ENCODE peak calls at places on chromosomes 7 and 10, in five cellular contexts. One of them, this sample, is unnamed.
A peak's percentile ranks its signal among the peaks of the same experiment; 100 is the strongest.

GRCh38 chr7:133543657-133544056 is 290.8 kb downstream of the EXOC4 start:
- DNase-seq in HepG2: no peak
- DNase-seq in GM12891: no peak
- DNase-seq in SK-N-SH: no peak
- DNase-seq in K562: no peak
- DNase-seq in this sample: no peak

GRCh38 chr10:49652416-49653385 is 26.8 kb upstream of the C10orf53 start:
- DNase-seq in HepG2: no peak
- DNase-seq in GM12891: no peak
- DNase-seq in SK-N-SH: no peak
- DNase-seq in K562: no peak
- DNase-seq in this sample: no peak

GRCh38 chr10:21533577-21534475 is at the start of gene MLLT10:
- DNase-seq in HepG2: peak; percentile 94
- DNase-seq in GM12891: peak; percentile 89
- DNase-seq in SK-N-SH: peak; percentile 96
- DNase-seq in K562: peak; percentile 88
- DNase-seq in this sample: peak; percentile 87

GRCh38 chr10:8063128-8063908 is 8.8 kb downstream of the GATA3 start:
- DNase-seq in HepG2: no peak
- DNase-seq in GM12891: no peak
- DNase-seq in SK-N-SH: no peak
- DNase-seq in K562: no peak
- DNase-seq in this sample: no peak

GRCh38 chr7:108263364-108263951 is 133.3 kb upstream of the LAMB4 start:
- DNase-seq in HepG2: no peak
- DNase-seq in GM12891: no peak
- DNase-seq in SK-N-SH: no peak
- DNase-seq in K562: no peak
- DNase-seq in this sample: no peak

GRCh38 chr10:26408858-26409494 is 29.2 kb upstream of the APBB1IP start:
- DNase-seq in HepG2: no peak
- DNase-seq in GM12891: no peak
- DNase-seq in SK-N-SH: no peak
- DNase-seq in K562: no peak
- DNase-seq in this sample: no peak

GRCh38 chr10:87818505-87819273 is 663 bp upstream of the ATAD1 start:
- DNase-seq in HepG2: no peak
- DNase-seq in GM12891: no peak
- DNase-seq in SK-N-SH: peak; percentile 51
- DNase-seq in K562: peak; percentile 37
- DNase-seq in this sample: peak; percentile 19

GRCh38 chr7:145324081-145324480 is 488.2 kb upstream of the TPK1 start:
- DNase-seq in HepG2: no peak
- DNase-seq in GM12891: no peak
- DNase-seq in SK-N-SH: no peak
- DNase-seq in K562: no peak
- DNase-seq in this sample: no peak

GRCh38 chr10:124717358-124717757 is 26.8 kb downstream of the FAM53B start:
- DNase-seq in HepG2: no peak
- DNase-seq in GM12891: no peak
- DNase-seq in SK-N-SH: no peak
- DNase-seq in K562: no peak
- DNase-seq in this sample: no peak

GRCh38 chr10:129626309-129626708 is 159.3 kb downstream of the MGMT start:
- DNase-seq in HepG2: no peak
- DNase-seq in GM12891: no peak
- DNase-seq in SK-N-SH: no peak
- DNase-seq in K562: no peak
- DNase-seq in this sample: no peak
- TF ChIP-seq TAF1 in HepG2: no peak
- TF ChIP-seq TAF1 in GM12891: no peak
- TF ChIP-seq TAF1 in SK-N-SH: no peak
- TF ChIP-seq TAF1 in K562: no peak
- TF ChIP-seq TAF1 in this sample: no peak

GRCh38 chr7:77537136-77537594 is at the start of gene PTPN12:
- DNase-seq in HepG2: no peak
- DNase-seq in GM12891: no peak
- DNase-seq in SK-N-SH: no peak
- DNase-seq in K562: no peak
- DNase-seq in this sample: no peak
- TF ChIP-seq TAF1 in HepG2: no peak
- TF ChIP-seq TAF1 in GM12891: no peak
- TF ChIP-seq TAF1 in SK-N-SH: peak; percentile 29
- TF ChIP-seq TAF1 in K562: no peak
- TF ChIP-seq TAF1 in this sample: no peak

GRCh38 chr10:78802866-78803265 is 265.9 kb upstream of the ZMIZ1 start:
- DNase-seq in HepG2: no peak
- DNase-seq in GM12891: no peak
- DNase-seq in SK-N-SH: peak; percentile 58
- DNase-seq in K562: no peak
- DNase-seq in this sample: no peak
- TF ChIP-seq TAF1 in HepG2: no peak
- TF ChIP-seq TAF1 in GM12891: no peak
- TF ChIP-seq TAF1 in SK-N-SH: no peak
- TF ChIP-seq TAF1 in K562: no peak
- TF ChIP-seq TAF1 in this sample: no peak

GRCh38 chr10:78047314-78047891 is 13.7 kb downstream of the RPS24 start:
- DNase-seq in HepG2: peak; percentile 79
- DNase-seq in GM12891: no peak
- DNase-seq in SK-N-SH: peak; percentile 80
- DNase-seq in K562: peak; percentile 79
- DNase-seq in this sample: peak; percentile 33

GRCh38 chr10:78058562-78058961 is 24.9 kb downstream of the RPS24 start:
- DNase-seq in HepG2: no peak
- DNase-seq in GM12891: no peak
- DNase-seq in SK-N-SH: no peak
- DNase-seq in K562: no peak
- DNase-seq in this sample: no peak

GRCh38 chr10:78049861-78050260 is 16.2 kb downstream of the RPS24 start:
- DNase-seq in HepG2: no peak
- DNase-seq in GM12891: no peak
- DNase-seq in SK-N-SH: no peak
- DNase-seq in K562: no peak
- DNase-seq in this sample: no peak

GRCh38 chr10:78053201-78053868 is 19.7 kb downstream of the RPS24 start:
- DNase-seq in HepG2: no peak
- DNase-seq in GM12891: no peak
- DNase-seq in SK-N-SH: no peak
- DNase-seq in K562: no peak
- DNase-seq in this sample: no peak
- TF ChIP-seq TAF1 in HepG2: no peak
- TF ChIP-seq TAF1 in GM12891: no peak
- TF ChIP-seq TAF1 in SK-N-SH: no peak
- TF ChIP-seq TAF1 in K562: no peak
- TF ChIP-seq TAF1 in this sample: no peak

This sample was measured in GM12892.